ENCODE peak calls at places on chromosomes 16 and 17, in five cellular contexts. One of them, this sample, is unnamed.

GRCh38 chr17:42553161-42553818 is 567 bp downstream of the HSD17B1 start:
- DNase-seq in germinal center: no peak
- DNase-seq in posterior vena cava: no peak
- DNase-seq in activated naive CD4-positive, alpha-beta T cell: no peak
- DNase-seq in psoas muscle: peak
- DNase-seq in this sample: no peak

GRCh38 chr17:63837480-63837879 is 5.0 kb downstream of the SMARCD2 start:
- DNase-seq in posterior vena cava: no peak
- DNase-seq in activated naive CD4-positive, alpha-beta T cell: no peak
- DNase-seq in psoas muscle: no peak
- DNase-seq in germinal center: no peak
- DNase-seq in this sample: no peak

GRCh38 chr17:12736526-12736925 is 52.8 kb upstream of the ARHGAP44 start:
- DNase-seq in germinal center: no peak
- DNase-seq in posterior vena cava: no peak
- DNase-seq in activated naive CD4-positive, alpha-beta T cell: no peak
- DNase-seq in psoas muscle: no peak
- DNase-seq in this sample: no peak

GRCh38 chr17:79917902-79918484 is 78.8 kb upstream of the CBX4 start:
- DNase-seq in psoas muscle: peak
- DNase-seq in germinal center: no peak
- DNase-seq in activated naive CD4-positive, alpha-beta T cell: no peak
- DNase-seq in posterior vena cava: no peak
- DNase-seq in this sample: no peak

GRCh38 chr17:39080416-39081179 is 70.8 kb downstream of the PLXDC1 start:
- DNase-seq in posterior vena cava: peak
- DNase-seq in psoas muscle: peak
- DNase-seq in activated naive CD4-positive, alpha-beta T cell: no peak
- DNase-seq in germinal center: no peak
- DNase-seq in this sample: no peak

GRCh38 chr17:45868276-45868675 is 23.6 kb downstream of the SPPL2C start:
- DNase-seq in germinal center: no peak
- DNase-seq in posterior vena cava: peak
- DNase-seq in psoas muscle: no peak
- DNase-seq in activated naive CD4-positive, alpha-beta T cell: no peak
- DNase-seq in this sample: no peak

GRCh38 chr16:66618588-66618987 is 14.1 kb downstream of the CMTM3 start:
- DNase-seq in activated naive CD4-positive, alpha-beta T cell: no peak
- DNase-seq in psoas muscle: peak
- DNase-seq in posterior vena cava: peak
- DNase-seq in germinal center: no peak
- DNase-seq in this sample: peak

GRCh38 chr17:67970783-67971182 is 25.5 kb downstream of the C17orf58 start:
- DNase-seq in germinal center: no peak
- DNase-seq in activated naive CD4-positive, alpha-beta T cell: no peak
- DNase-seq in posterior vena cava: no peak
- DNase-seq in psoas muscle: no peak
- DNase-seq in this sample: no peak

GRCh38 chr17:72766761-72767356 is 325.6 kb downstream of the SLC39A11 start:
- DNase-seq in psoas muscle: no peak
- DNase-seq in germinal center: no peak
- DNase-seq in posterior vena cava: no peak
- DNase-seq in activated naive CD4-positive, alpha-beta T cell: no peak
- DNase-seq in this sample: no peak

GRCh38 chr17:62098623-62099231 is 33.6 kb upstream of the MED13 start:
- DNase-seq in psoas muscle: no peak
- DNase-seq in posterior vena cava: no peak
- DNase-seq in activated naive CD4-positive, alpha-beta T cell: no peak
- DNase-seq in germinal center: peak
- DNase-seq in this sample: no peak

GRCh38 chr16:84138824-84139627 is 6.0 kb downstream of the HSDL1 start:
- DNase-seq in germinal center: no peak
- DNase-seq in posterior vena cava: no peak
- DNase-seq in activated naive CD4-positive, alpha-beta T cell: no peak
- DNase-seq in psoas muscle: peak
- DNase-seq in this sample: no peak

GRCh38 chr17:17484451-17484899 is 7.7 kb downstream of the MED9 start:
- DNase-seq in germinal center: no peak
- DNase-seq in activated naive CD4-positive, alpha-beta T cell: no peak
- DNase-seq in psoas muscle: no peak
- DNase-seq in posterior vena cava: no peak
- DNase-seq in this sample: no peak

GRCh38 chr16:30551781-30552180 is 6.4 kb downstream of the ZNF764 start:
- DNase-seq in activated naive CD4-positive, alpha-beta T cell: peak
- DNase-seq in posterior vena cava: no peak
- DNase-seq in germinal center: no peak
- DNase-seq in psoas muscle: no peak
- DNase-seq in this sample: no peak

GRCh38 chr17:30586818-30587595 is 109.8 kb downstream of the GOSR1 start:
- DNase-seq in posterior vena cava: no peak
- DNase-seq in activated naive CD4-positive, alpha-beta T cell: no peak
- DNase-seq in germinal center: no peak
- DNase-seq in psoas muscle: no peak
- DNase-seq in this sample: peak

GRCh38 chr17:74330446-74330845 is 4.4 kb downstream of the KIF19 start:
- DNase-seq in activated naive CD4-positive, alpha-beta T cell: no peak
- DNase-seq in germinal center: no peak
- DNase-seq in psoas muscle: no peak
- DNase-seq in posterior vena cava: no peak
- DNase-seq in this sample: no peak

GRCh38 chr16:22813223-22813945 is 578 bp upstream of the HS3ST2 start:
- DNase-seq in germinal center: peak
- DNase-seq in psoas muscle: peak
- DNase-seq in activated naive CD4-positive, alpha-beta T cell: no peak
- DNase-seq in posterior vena cava: peak
- DNase-seq in this sample: no peak

GRCh38 chr17:73710095-73710592 is 65.9 kb upstream of the SDK2 start:
- DNase-seq in germinal center: peak
- DNase-seq in psoas muscle: no peak
- DNase-seq in activated naive CD4-positive, alpha-beta T cell: peak
- DNase-seq in posterior vena cava: no peak
- DNase-seq in this sample: no peak

GRCh38 chr16:73043828-73044493 is 4.0 kb downstream of the ZFHX3 start:
- DNase-seq in activated naive CD4-positive, alpha-beta T cell: no peak
- DNase-seq in psoas muscle: peak
- DNase-seq in germinal center: no peak
- DNase-seq in posterior vena cava: no peak
- DNase-seq in this sample: no peak

GRCh38 chr17:1083451-1084187 is 86.7 kb downstream of the TIMM22 start:
- DNase-seq in germinal center: no peak
- DNase-seq in activated naive CD4-positive, alpha-beta T cell: no peak
- DNase-seq in psoas muscle: peak
- DNase-seq in posterior vena cava: no peak
- DNase-seq in this sample: no peak

GRCh38 chr16:66270333-66270927 is 96.1 kb upstream of the CDH5 start:
- DNase-seq in activated naive CD4-positive, alpha-beta T cell: peak
- DNase-seq in psoas muscle: peak
- DNase-seq in posterior vena cava: peak
- DNase-seq in germinal center: peak
- DNase-seq in this sample: no peak

GRCh38 chr17:63622571-63623390 is 564 bp downstream of the MAP3K3 start:
- DNase-seq in psoas muscle: peak
- DNase-seq in activated naive CD4-positive, alpha-beta T cell: no peak
- DNase-seq in germinal center: peak
- DNase-seq in posterior vena cava: peak
- DNase-seq in this sample: peak

GRCh38 chr17:56291226-56291805 is 138.0 kb downstream of the ANKFN1 start:
- DNase-seq in activated naive CD4-positive, alpha-beta T cell: no peak
- DNase-seq in posterior vena cava: no peak
- DNase-seq in psoas muscle: no peak
- DNase-seq in germinal center: no peak
- DNase-seq in this sample: no peak

GRCh38 chr16:81842564-81843242 is 63.6 kb downstream of the PLCG2 start:
- DNase-seq in psoas muscle: no peak
- DNase-seq in germinal center: no peak
- DNase-seq in activated naive CD4-positive, alpha-beta T cell: no peak
- DNase-seq in posterior vena cava: no peak
- DNase-seq in this sample: no peak

GRCh38 chr17:4504188-4504587 is 5.5 kb downstream of the SPNS2 start:
- DNase-seq in germinal center: no peak
- DNase-seq in activated naive CD4-positive, alpha-beta T cell: no peak
- DNase-seq in psoas muscle: no peak
- DNase-seq in posterior vena cava: no peak
- DNase-seq in this sample: no peak

GRCh38 chr16:71542377-71542776 is 16.2 kb downstream of the CHST4 start:
- DNase-seq in germinal center: peak
- DNase-seq in posterior vena cava: no peak
- DNase-seq in activated naive CD4-positive, alpha-beta T cell: peak
- DNase-seq in psoas muscle: no peak
- DNase-seq in this sample: no peak

GRCh38 chr17:13995856-13996635 is 73.3 kb upstream of the COX10 start:
- DNase-seq in posterior vena cava: no peak
- DNase-seq in germinal center: no peak
- DNase-seq in activated naive CD4-positive, alpha-beta T cell: no peak
- DNase-seq in psoas muscle: no peak
- DNase-seq in this sample: no peak

GRCh38 chr17:50832267-50833227 is 2.8 kb upstream of the WFIKKN2 start:
- DNase-seq in psoas muscle: no peak
- DNase-seq in germinal center: no peak
- DNase-seq in posterior vena cava: peak
- DNase-seq in activated naive CD4-positive, alpha-beta T cell: no peak
- DNase-seq in this sample: no peak

GRCh38 chr16:57299009-57299718 is 14.7 kb upstream of the PLLP start:
- DNase-seq in psoas muscle: no peak
- DNase-seq in germinal center: peak
- DNase-seq in activated naive CD4-positive, alpha-beta T cell: no peak
- DNase-seq in posterior vena cava: peak
- DNase-seq in this sample: peak

GRCh38 chr17:15413101-15413750 is 54.2 kb downstream of the CDRT4 start:
- DNase-seq in posterior vena cava: no peak
- DNase-seq in germinal center: no peak
- DNase-seq in psoas muscle: no peak
- DNase-seq in activated naive CD4-positive, alpha-beta T cell: no peak
- DNase-seq in this sample: no peak